ENCODE peak calls at places on chromosomes 7 and 10, in ten cellular contexts. A is lung microvascular endothelial cell; U is EL; S is NCI-H187 treated with DMSO at 0.1 percent for 48 hours; P is activated CD4-positive, alpha-beta T cell treated with anti-CD3 and anti-CD28 coated beads for 24 hours; J is HuH-7.5; T is amniotic stem cell; Z is C1 segment of cervical spinal cord; G is stimulated activated CD8-positive, alpha-beta memory T cell treated with anti-CD3 and anti-CD28 coated beads, Interleukin-2, amount 100 ng/mL, for 48 hours; F is OCI-LY7. D is an unnamed sample.

GRCh38 chr10:61029411-61029810 is 85.4 kb upstream of the RHOBTB1 start:
- DNase-seq in A (no peak), U (no peak), S (no peak), P (no peak), J (no peak), T (no peak), Z (no peak), G (no peak), F (no peak), D (no peak)

GRCh38 chr7:45709168-45710034 is 135.2 kb downstream of the ADCY1 start:
- DNase-seq in A (no peak), U (peak), S (no peak), P (no peak), J (no peak), T (no peak), Z (no peak), G (no peak), F (no peak), D (peak)

GRCh38 chr7:76280408-76280807 is 22.1 kb upstream of the HSPB1 start:
- DNase-seq in A (no peak), U (no peak), S (no peak), P (no peak), J (no peak), T (no peak), Z (no peak), G (no peak), F (no peak), D (no peak)

GRCh38 chr10:69968830-69969229 is 83.8 kb upstream of the MACROH2A2 start:
- DNase-seq in A (peak), U (no peak), S (no peak), P (no peak), J (no peak), T (no peak), Z (no peak), G (no peak), F (no peak), D (no peak)

GRCh38 chr7:97118306-97118917 is 914 bp downstream of the SDHAF3 start:
- DNase-seq in A (no peak), U (peak), S (no peak), P (no peak), J (no peak), T (no peak), Z (no peak), G (no peak), F (peak), D (no peak)

GRCh38 chr7:78558571-78558970 is 760.0 kb downstream of the PHTF2 start:
- DNase-seq in A (no peak), U (no peak), S (no peak), P (no peak), J (no peak), T (no peak), Z (no peak), G (no peak), F (no peak), D (no peak)

GRCh38 chr10:128203028-128203427 is 76.8 kb upstream of the MKI67 start:
- DNase-seq in A (no peak), U (no peak), S (no peak), P (no peak), J (no peak), T (no peak), Z (no peak), G (no peak), F (no peak), D (no peak)

GRCh38 chr7:85103352-85103751 is 83.5 kb downstream of the SEMA3D start:
- DNase-seq in A (no peak), U (peak), S (no peak), P (no peak), J (peak), T (no peak), Z (no peak), G (no peak), F (no peak), D (peak)

GRCh38 chr7:23298141-23298851 is 843 bp upstream of the MALSU1 start:
- DNase-seq in A (peak), U (peak), S (no peak), P (no peak), J (no peak), T (no peak), Z (no peak), G (no peak), F (no peak), D (no peak)

GRCh38 chr7:2405601-2406345 is 2.4 kb downstream of the CHST12 start:
- DNase-seq in A (no peak), U (no peak), S (no peak), P (peak), J (no peak), T (no peak), Z (no peak), G (peak), F (peak), D (no peak)

GRCh38 chr10:2895616-2896196 is 171.6 kb upstream of the PFKP start:
- DNase-seq in A (no peak), U (no peak), S (no peak), P (no peak), J (no peak), T (no peak), Z (no peak), G (no peak), F (no peak), D (peak)

GRCh38 chr7:18396953-18397352 is 98.6 kb upstream of the HDAC9 start:
- DNase-seq in A (no peak), U (no peak), S (no peak), P (no peak), J (no peak), T (no peak), Z (no peak), G (no peak), F (no peak), D (no peak)

GRCh38 chr10:51530540-51530939 is 168.9 kb downstream of the CSTF2T start:
- DNase-seq in A (no peak), U (no peak), S (no peak), P (no peak), J (no peak), T (no peak), Z (no peak), G (no peak), F (no peak), D (no peak)

GRCh38 chr7:152459724-152460251 is 24.0 kb upstream of the KMT2C start:
- DNase-seq in A (no peak), U (peak), S (no peak), P (no peak), J (no peak), T (peak), Z (no peak), G (no peak), F (peak), D (no peak)

GRCh38 chr7:77479536-77480088 is 57.5 kb upstream of the PTPN12 start:
- DNase-seq in A (no peak), U (no peak), S (no peak), P (no peak), J (no peak), T (no peak), Z (no peak), G (no peak), F (no peak), D (no peak)

GRCh38 chr7:44073664-44074348 is 8.4 kb upstream of the PGAM2 start:
- DNase-seq in A (peak), U (peak), S (no peak), P (no peak), J (no peak), T (no peak), Z (no peak), G (peak), F (no peak), D (peak)